ENCODE peak calls at places on chromosomes 3 and 15, in five cellular contexts. One of them, this sample, is unnamed. For H3K4me1, the result is how much of the 10 kb centered on the place peaks cover.

GRCh38 chr3:33544126-33544525 is 103.9 kb upstream of the UBP1 start:
- DNase-seq in HCT116: no peak
- DNase-seq in neural progenitor cell: no peak
- DNase-seq in mammary epithelial cell: no peak
- DNase-seq in GM23338: no peak
- DNase-seq in this sample: peak

GRCh38 chr3:134798681-134799311 is 3.7 kb downstream of the EPHB1 start:
- DNase-seq in HCT116: no peak
- DNase-seq in mammary epithelial cell: no peak
- DNase-seq in GM23338: no peak
- DNase-seq in neural progenitor cell: no peak
- DNase-seq in this sample: no peak

GRCh38 chr3:31106204-31106603 is 211.7 kb upstream of the GADL1 start:
- DNase-seq in mammary epithelial cell: peak
- DNase-seq in neural progenitor cell: no peak
- DNase-seq in GM23338: no peak
- DNase-seq in HCT116: no peak
- DNase-seq in this sample: peak

GRCh38 chr3:69085543-69086132 is 901 bp downstream of the ARL6IP5 start:
- DNase-seq in mammary epithelial cell: peak
- DNase-seq in GM23338: no peak
- DNase-seq in neural progenitor cell: peak
- DNase-seq in HCT116: no peak
- DNase-seq in this sample: no peak

GRCh38 chr3:32106929-32107362 is 526 bp downstream of the GPD1L start:
- DNase-seq in neural progenitor cell: peak
- DNase-seq in GM23338: peak
- DNase-seq in HCT116: no peak
- DNase-seq in mammary epithelial cell: no peak
- DNase-seq in this sample: no peak

GRCh38 chr3:129958715-129959114 is 15.8 kb upstream of the TRH start:
- DNase-seq in GM23338: no peak
- DNase-seq in neural progenitor cell: no peak
- DNase-seq in HCT116: no peak
- DNase-seq in mammary epithelial cell: no peak
- DNase-seq in this sample: no peak

GRCh38 chr15:52379395-52380111 is 83.9 kb upstream of the MYO5C start:
- DNase-seq in mammary epithelial cell: no peak
- DNase-seq in GM23338: no peak
- DNase-seq in HCT116: no peak
- DNase-seq in neural progenitor cell: no peak
- DNase-seq in this sample: no peak

GRCh38 chr3:36700537-36701248 is 63.7 kb downstream of the DCLK3 start:
- DNase-seq in HCT116: peak
- DNase-seq in neural progenitor cell: peak
- DNase-seq in mammary epithelial cell: peak
- DNase-seq in GM23338: peak
- DNase-seq in this sample: peak

GRCh38 chr15:81107889-81108288 is 26.2 kb upstream of the CFAP161 start:
- DNase-seq in HCT116: no peak
- DNase-seq in neural progenitor cell: no peak
- DNase-seq in GM23338: no peak
- DNase-seq in mammary epithelial cell: no peak
- DNase-seq in this sample: no peak

GRCh38 chr15:25909806-25910205 is 46.7 kb upstream of the ATP10A start:
- DNase-seq in mammary epithelial cell: no peak
- DNase-seq in HCT116: no peak
- DNase-seq in GM23338: no peak
- DNase-seq in neural progenitor cell: no peak
- DNase-seq in this sample: no peak

GRCh38 chr3:177057768-177058167 is 139.5 kb downstream of the TBL1XR1 start:
- DNase-seq in mammary epithelial cell: no peak
- DNase-seq in neural progenitor cell: no peak
- DNase-seq in GM23338: no peak
- DNase-seq in HCT116: no peak
- DNase-seq in this sample: peak

GRCh38 chr3:14524311-14524711 is 15.8 kb downstream of the GRIP2 start:
- DNase-seq in GM23338: no peak
- DNase-seq in neural progenitor cell: no peak
- DNase-seq in mammary epithelial cell: no peak
- DNase-seq in HCT116: no peak
- DNase-seq in this sample: no peak

GRCh38 chr3:74067296-74067695 is 442.6 kb upstream of the PDZRN3 start:
- DNase-seq in mammary epithelial cell: peak
- DNase-seq in GM23338: peak
- DNase-seq in neural progenitor cell: peak
- DNase-seq in HCT116: no peak
- DNase-seq in this sample: no peak

GRCh38 chr15:60396964-60397771 is 618 bp downstream of the ANXA2 start:
- DNase-seq in neural progenitor cell: peak
- DNase-seq in mammary epithelial cell: peak
- DNase-seq in HCT116: no peak
- DNase-seq in GM23338: peak
- DNase-seq in this sample: no peak

GRCh38 chr15:28960979-28961378 is 75.2 kb downstream of the APBA2 start:
- DNase-seq in HCT116: peak
- DNase-seq in GM23338: no peak
- DNase-seq in mammary epithelial cell: peak
- DNase-seq in neural progenitor cell: no peak
- DNase-seq in this sample: peak

GRCh38 chr3:43288366-43288765 is 2.0 kb downstream of the SNRK start:
- DNase-seq in HCT116: no peak
- DNase-seq in mammary epithelial cell: no peak
- DNase-seq in GM23338: no peak
- DNase-seq in neural progenitor cell: no peak
- DNase-seq in this sample: peak

GRCh38 chr3:6251612-6252011 is 609.3 kb upstream of the GRM7 start:
- DNase-seq in mammary epithelial cell: no peak
- DNase-seq in GM23338: no peak
- DNase-seq in HCT116: no peak
- DNase-seq in neural progenitor cell: no peak
- DNase-seq in this sample: no peak
- TF ChIP-seq EZH2 in mammary epithelial cell: no peak
- TF ChIP-seq EZH2 in GM23338: no peak
- TF ChIP-seq EZH2 in HCT116: no peak
- TF ChIP-seq EZH2 in neural progenitor cell: no peak
- TF ChIP-seq EZH2 in this sample: no peak

GRCh38 chr3:123086110-123086642 is 19.4 kb downstream of the PDIA5 start:
- DNase-seq in GM23338: no peak
- DNase-seq in mammary epithelial cell: no peak
- DNase-seq in neural progenitor cell: no peak
- DNase-seq in HCT116: no peak
- DNase-seq in this sample: no peak

GRCh38 chr3:123084192-123084591 is 17.4 kb downstream of the PDIA5 start:
- DNase-seq in neural progenitor cell: no peak
- DNase-seq in GM23338: no peak
- DNase-seq in mammary epithelial cell: no peak
- DNase-seq in HCT116: no peak
- DNase-seq in this sample: no peak

GRCh38 chr3:123083446-123084124 is 16.8 kb downstream of the PDIA5 start:
- DNase-seq in HCT116: no peak
- DNase-seq in GM23338: no peak
- DNase-seq in mammary epithelial cell: no peak
- DNase-seq in neural progenitor cell: peak
- DNase-seq in this sample: peak

GRCh38 chr3:123085293-123085949 is 18.6 kb downstream of the PDIA5 start:
- DNase-seq in HCT116: no peak
- DNase-seq in mammary epithelial cell: no peak
- DNase-seq in neural progenitor cell: peak
- DNase-seq in GM23338: no peak
- DNase-seq in this sample: no peak

GRCh38 chr3:123084738-123085237 is 18.0 kb downstream of the PDIA5 start:
- DNase-seq in neural progenitor cell: no peak
- DNase-seq in GM23338: no peak
- DNase-seq in mammary epithelial cell: no peak
- DNase-seq in HCT116: no peak
- DNase-seq in this sample: no peak
- H3K4me1 ChIP-seq in neural progenitor cell: half or more
- H3K4me1 ChIP-seq in GM23338: under half
- H3K4me1 ChIP-seq in mammary epithelial cell: under half
- H3K4me1 ChIP-seq in HCT116: under half
- H3K4me1 ChIP-seq in this sample: under half

DNA sequence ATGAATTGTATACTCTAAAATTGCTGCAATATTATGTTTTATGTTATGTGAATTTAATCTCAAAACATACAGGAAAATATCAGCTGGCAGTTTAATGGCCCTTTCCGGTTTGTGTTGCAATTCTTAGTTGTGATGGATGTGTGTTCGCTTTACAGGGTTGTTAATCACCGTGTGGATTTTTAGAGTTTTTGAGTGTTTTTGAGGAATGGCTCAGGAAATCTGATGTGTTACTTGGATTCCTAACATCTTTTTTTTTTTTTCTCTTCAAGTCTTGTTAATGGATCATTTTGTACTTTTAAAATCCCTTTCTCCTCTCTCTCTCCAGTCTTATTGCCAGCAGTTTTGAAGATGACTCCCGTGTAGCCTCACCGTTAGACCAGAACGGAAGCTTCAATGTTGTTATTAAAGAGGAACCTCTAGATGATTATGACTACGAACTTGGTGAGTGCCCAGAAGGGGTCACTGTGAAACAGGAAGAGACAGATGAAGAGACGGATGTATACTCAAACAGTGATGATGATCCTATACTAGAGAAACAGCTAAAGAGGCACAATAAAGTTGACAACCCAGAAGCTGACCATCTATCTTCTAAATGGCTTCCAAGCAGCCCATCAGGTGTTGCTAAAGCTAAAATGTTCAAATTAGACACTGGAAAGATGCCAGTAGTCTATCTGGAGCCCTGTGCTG is 35.7 kb downstream of the MGA start:
- DNase-seq in GM23338: peak
- DNase-seq in mammary epithelial cell: peak
- DNase-seq in neural progenitor cell: no peak
- DNase-seq in HCT116: peak
- DNase-seq in this sample: peak
- TF ChIP-seq CTCF in GM23338: peak
- TF ChIP-seq CTCF in mammary epithelial cell: peak
- TF ChIP-seq CTCF in neural progenitor cell: no peak
- TF ChIP-seq CTCF in HCT116: peak
- TF ChIP-seq CTCF in this sample: peak

DNA sequence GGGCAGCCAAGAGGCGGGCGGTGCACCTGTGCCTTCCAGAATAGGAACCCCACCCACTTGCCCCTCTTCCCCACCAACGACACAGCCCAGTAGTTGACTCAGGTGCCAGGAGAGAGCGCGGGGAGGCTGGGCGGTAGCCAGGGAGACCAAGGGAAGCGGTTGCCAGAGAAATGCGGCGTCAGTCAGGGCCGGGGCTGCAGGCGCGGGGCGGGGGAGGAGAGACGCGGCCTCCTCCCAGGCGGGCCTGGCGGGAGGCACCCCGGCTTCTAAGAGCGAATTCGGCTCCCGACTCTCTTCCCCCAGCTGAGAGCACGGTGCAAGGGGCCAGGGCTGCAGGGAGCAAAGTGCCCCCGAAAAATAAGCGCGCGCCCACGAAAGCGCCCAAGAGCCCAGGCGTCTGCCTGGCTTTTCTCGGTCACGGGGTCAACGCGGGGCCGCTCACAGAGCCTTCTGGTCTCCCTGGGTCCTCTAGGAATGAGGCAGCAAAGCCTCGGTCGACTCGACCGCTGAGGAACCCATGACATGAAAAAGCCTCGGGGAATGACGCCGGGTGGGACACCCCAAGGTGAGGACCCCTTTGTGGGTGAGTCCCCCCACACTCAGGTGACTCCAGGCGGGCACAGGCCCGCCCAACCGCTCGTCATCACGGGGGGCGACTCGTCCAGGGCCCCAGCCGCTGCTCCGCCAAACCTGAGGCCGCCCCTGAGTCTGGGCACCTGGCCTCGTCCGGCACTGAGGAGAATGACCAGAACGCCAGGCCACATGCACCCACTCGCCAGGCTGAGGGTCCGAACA is 716 bp downstream of the CPEB1 start:
- DNase-seq in mammary epithelial cell: no peak
- DNase-seq in HCT116: no peak
- DNase-seq in GM23338: peak
- DNase-seq in neural progenitor cell: peak
- DNase-seq in this sample: no peak
- TF ChIP-seq EZH2 in mammary epithelial cell: peak
- TF ChIP-seq EZH2 in HCT116: no peak
- TF ChIP-seq EZH2 in GM23338: peak
- TF ChIP-seq EZH2 in neural progenitor cell: peak
- TF ChIP-seq EZH2 in this sample: peak

GRCh38 chr15:90159213-90159612 is 41.9 kb upstream of the SEMA4B start:
- DNase-seq in HCT116: no peak
- DNase-seq in GM23338: no peak
- DNase-seq in mammary epithelial cell: no peak
- DNase-seq in neural progenitor cell: peak
- DNase-seq in this sample: no peak
- H3K4me1 ChIP-seq in HCT116: half or more
- H3K4me1 ChIP-seq in GM23338: under half
- H3K4me1 ChIP-seq in mammary epithelial cell: under half
- H3K4me1 ChIP-seq in neural progenitor cell: under half
- H3K4me1 ChIP-seq in this sample: under half

GRCh38 chr3:149970716-149971402 is at the start of gene PFN2:
- DNase-seq in GM23338: no peak
- DNase-seq in HCT116: peak
- DNase-seq in neural progenitor cell: peak
- DNase-seq in mammary epithelial cell: peak
- DNase-seq in this sample: peak

GRCh38 chr3:149971403-149972075 is 844 bp upstream of the PFN2 start:
- DNase-seq in mammary epithelial cell: no peak
- DNase-seq in GM23338: peak
- DNase-seq in HCT116: peak
- DNase-seq in neural progenitor cell: no peak
- DNase-seq in this sample: peak

GRCh38 chr3:149969945-149970715 is 565 bp downstream of the PFN2 start:
- DNase-seq in mammary epithelial cell: peak
- DNase-seq in GM23338: peak
- DNase-seq in HCT116: peak
- DNase-seq in neural progenitor cell: peak
- DNase-seq in this sample: peak

GRCh38 chr3:149977391-149977790 is 6.7 kb upstream of the PFN2 start:
- DNase-seq in HCT116: no peak
- DNase-seq in neural progenitor cell: no peak
- DNase-seq in GM23338: no peak
- DNase-seq in mammary epithelial cell: no peak
- DNase-seq in this sample: peak

DNA sequence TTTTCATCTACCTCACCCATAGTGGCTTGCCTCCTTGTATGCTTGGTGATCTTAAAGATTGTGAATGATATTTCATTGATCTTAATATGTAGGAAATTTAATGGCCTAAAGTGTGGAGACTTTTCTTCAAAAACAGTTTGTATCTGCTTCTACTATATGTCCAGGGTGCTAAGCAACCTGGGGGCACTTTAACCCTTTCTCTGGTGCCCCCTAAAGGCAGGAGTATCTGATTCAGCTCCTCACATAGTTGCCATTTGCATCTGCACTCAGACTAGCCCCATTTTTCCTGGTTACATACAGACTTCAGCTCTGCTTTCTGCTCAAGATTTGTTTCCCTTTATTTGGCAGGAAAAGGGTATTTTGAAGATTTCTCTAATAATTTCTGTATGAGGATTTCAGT is 5.2 kb upstream of the PFN2 start:
- DNase-seq in HCT116: no peak
- DNase-seq in neural progenitor cell: peak
- DNase-seq in GM23338: peak
- DNase-seq in mammary epithelial cell: no peak
- DNase-seq in this sample: no peak
- TF ChIP-seq CTCF in HCT116: peak
- TF ChIP-seq CTCF in neural progenitor cell: peak
- TF ChIP-seq CTCF in GM23338: peak
- TF ChIP-seq CTCF in mammary epithelial cell: peak
- TF ChIP-seq CTCF in this sample: peak